ENCODE peak calls at places on chromosomes 3 and 15, in six cellular contexts. Y is PC-9, H is PC-3, R is neural progenitor cell, X is fibroblast of lung, T is HepG2. I is an unnamed sample.

GRCh38 chr15:79060175-79060574 is 30.4 kb downstream of the RASGRF1 start:
- DNase-seq in T (no peak), R (peak; percentile 24), X (no peak), H (no peak), Y (no peak), I (no peak)

GRCh38 chr3:23948761-23949160 is 3.7 kb downstream of the NR1D2 start:
- DNase-seq in T (no peak), Y (no peak), H (peak; percentile 32), R (no peak), X (no peak), I (peak; percentile 41)

GRCh38 chr3:169602482-169602881 is 61.0 kb downstream of the MECOM start:
- DNase-seq in R (no peak), T (no peak), X (no peak), Y (no peak), H (no peak), I (no peak)

GRCh38 chr3:158430968-158431367 is 140.0 kb upstream of the MLF1 start:
- DNase-seq in R (no peak), X (no peak), T (no peak), H (no peak), Y (no peak), I (no peak)

GRCh38 chr3:99700637-99701268 is 62.4 kb downstream of the COL8A1 start:
- DNase-seq in T (peak; percentile 8), X (peak; percentile 54), Y (no peak), H (no peak), R (no peak), I (peak; percentile 11)

GRCh38 chr3:56855856-56856538 is 54.2 kb upstream of the ARHGEF3 start:
- DNase-seq in T (peak; percentile 37), H (peak; percentile 46), X (no peak), R (peak; percentile 78), Y (no peak), I (no peak)

GRCh38 chr15:66069751-66070150 is 183.8 kb downstream of the MEGF11 start:
- DNase-seq in T (no peak), X (no peak), H (no peak), Y (no peak), R (no peak), I (no peak)

GRCh38 chr15:87527416-87527815 is 729.1 kb downstream of the NTRK3 start:
- DNase-seq in T (no peak), H (peak; percentile 60), X (no peak), R (no peak), Y (peak; percentile 58), I (peak; percentile 76)

GRCh38 chr15:72584006-72584405 is 70.5 kb upstream of the GOLGA6B start:
- DNase-seq in X (no peak), Y (no peak), R (peak; percentile 11), T (no peak), H (no peak), I (no peak)

GRCh38 chr3:131361464-131362421 is 19.8 kb upstream of the NUDT16 start:
- DNase-seq in Y (peak; percentile 88), R (peak; percentile 80), T (no peak), X (peak; percentile 51), H (peak; percentile 88), I (peak; percentile 65)

GRCh38 chr3:47515864-47516319 is 2.4 kb upstream of the ELP6 start:
- DNase-seq in X (no peak), Y (no peak), R (no peak), T (no peak), H (no peak), I (no peak)

GRCh38 chr3:76242886-76243753 is 457.8 kb upstream of the ZNF717 start:
- DNase-seq in H (no peak), X (no peak), R (peak; percentile 77), Y (no peak), T (no peak), I (no peak)

GRCh38 chr3:112799946-112800345 is 46.7 kb downstream of the CD200R1L start:
- DNase-seq in H (peak; percentile 79), Y (peak; percentile 80), X (no peak), T (no peak), R (no peak), I (no peak)

GRCh38 chr3:12662593-12663310 is 1.2 kb downstream of the RAF1 start:
- DNase-seq in T (no peak), H (peak; percentile 45), X (peak; percentile 45), Y (no peak), R (peak; percentile 74), I (peak; percentile 75)

GRCh38 chr3:53890726-53891499 is 746 bp downstream of the SELENOK start:
- DNase-seq in R (peak; percentile 63), T (peak; percentile 44), Y (no peak), X (no peak), H (peak; percentile 30), I (peak; percentile 52)

GRCh38 chr15:33341943-33342342 is 31.2 kb downstream of the RYR3 start:
- DNase-seq in Y (no peak), H (no peak), T (no peak), R (peak; percentile 13), X (no peak), I (no peak)

GRCh38 chr3:126885425-126885824 is 97.5 kb upstream of the PLXNA1 start:
- DNase-seq in Y (no peak), H (no peak), R (no peak), X (no peak), T (no peak), I (no peak)

GRCh38 chr15:98728107-98728810 is 79.9 kb downstream of the IGF1R start:
- DNase-seq in R (no peak), X (no peak), H (no peak), Y (no peak), T (no peak), I (no peak)
- H3K79me2 ChIP-seq in R (peaks cover 98% of the 10 kb centered on the region), X (peaks cover 59% of the 10 kb centered on the region), H (peaks cover 22% of the 10 kb centered on the region), Y (peaks cover 88% of the 10 kb centered on the region), T (peaks cover 95% of the 10 kb centered on the region), I (peaks cover 85% of the 10 kb centered on the region)

DNA sequence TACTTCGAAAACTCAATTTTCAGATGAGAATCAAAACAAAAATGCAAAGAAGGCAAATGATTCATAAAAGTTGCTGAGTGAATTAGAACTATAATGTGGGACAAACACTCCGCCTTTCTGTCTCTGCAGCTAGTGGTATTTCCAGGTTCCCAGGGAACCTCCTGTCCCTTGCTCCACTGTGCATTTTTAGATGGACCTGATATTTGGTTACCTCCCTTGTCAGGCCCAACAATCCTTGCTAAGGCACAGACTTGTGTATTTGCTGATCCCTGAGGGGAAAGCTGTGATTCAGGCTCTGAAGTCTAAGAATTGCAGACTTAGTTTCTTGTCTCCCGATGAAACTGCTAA is 162.7 kb downstream of the LPP start:
- DNase-seq in X (no peak), Y (no peak), T (no peak), H (no peak), R (no peak), I (no peak)
- H3K79me2 ChIP-seq in X (peaks cover 23% of the 10 kb centered on the region), Y (peaks cover 6% of the 10 kb centered on the region), T (peaks cover 25% of the 10 kb centered on the region), H (no peaks in the 10 kb centered on the region), R (no peaks in the 10 kb centered on the region), I (peaks cover 2% of the 10 kb centered on the region)

GRCh38 chr3:50633233-50633795 is 16.4 kb downstream of the MAPKAPK3 start:
- DNase-seq in H (no peak), Y (peak; percentile 62), R (no peak), T (no peak), X (no peak), I (no peak)

GRCh38 chr3:50635066-50635465 is 18.1 kb downstream of the MAPKAPK3 start:
- DNase-seq in R (no peak), T (no peak), Y (no peak), X (no peak), H (no peak), I (no peak)

GRCh38 chr3:50630916-50631315 is 14.0 kb downstream of the MAPKAPK3 start:
- DNase-seq in X (no peak), T (no peak), Y (no peak), H (peak; percentile 55), R (no peak), I (no peak)

GRCh38 chr3:50630394-50630793 is 13.4 kb downstream of the MAPKAPK3 start:
- DNase-seq in X (no peak), H (no peak), Y (no peak), R (no peak), T (no peak), I (no peak)

GRCh38 chr3:50632450-50632849 is 15.5 kb downstream of the MAPKAPK3 start:
- DNase-seq in Y (peak; percentile 81), T (no peak), X (no peak), H (peak; percentile 50), R (no peak), I (no peak)
- H3K79me2 ChIP-seq in Y (peaks cover 65% of the 10 kb centered on the region), T (no peaks in the 10 kb centered on the region), X (no peaks in the 10 kb centered on the region), H (peaks cover 98% of the 10 kb centered on the region), R (peaks cover 27% of the 10 kb centered on the region), I (peaks cover 90% of the 10 kb centered on the region)

GRCh38 chr15:41772720-41773331 is 1.5 kb upstream of the MAPKBP1 start:
- DNase-seq in T (peak; percentile 73), H (peak; percentile 84), R (peak; percentile 77), X (peak; percentile 81), Y (peak; percentile 46), I (peak; percentile 68)
- H3K79me2 ChIP-seq in T (peaks cover 3% of the 10 kb centered on the region), H (peaks cover 31% of the 10 kb centered on the region), R (peaks cover 9% of the 10 kb centered on the region), X (peaks cover 25% of the 10 kb centered on the region), Y (peaks cover 19% of the 10 kb centered on the region), I (peaks cover 32% of the 10 kb centered on the region)

DNA sequence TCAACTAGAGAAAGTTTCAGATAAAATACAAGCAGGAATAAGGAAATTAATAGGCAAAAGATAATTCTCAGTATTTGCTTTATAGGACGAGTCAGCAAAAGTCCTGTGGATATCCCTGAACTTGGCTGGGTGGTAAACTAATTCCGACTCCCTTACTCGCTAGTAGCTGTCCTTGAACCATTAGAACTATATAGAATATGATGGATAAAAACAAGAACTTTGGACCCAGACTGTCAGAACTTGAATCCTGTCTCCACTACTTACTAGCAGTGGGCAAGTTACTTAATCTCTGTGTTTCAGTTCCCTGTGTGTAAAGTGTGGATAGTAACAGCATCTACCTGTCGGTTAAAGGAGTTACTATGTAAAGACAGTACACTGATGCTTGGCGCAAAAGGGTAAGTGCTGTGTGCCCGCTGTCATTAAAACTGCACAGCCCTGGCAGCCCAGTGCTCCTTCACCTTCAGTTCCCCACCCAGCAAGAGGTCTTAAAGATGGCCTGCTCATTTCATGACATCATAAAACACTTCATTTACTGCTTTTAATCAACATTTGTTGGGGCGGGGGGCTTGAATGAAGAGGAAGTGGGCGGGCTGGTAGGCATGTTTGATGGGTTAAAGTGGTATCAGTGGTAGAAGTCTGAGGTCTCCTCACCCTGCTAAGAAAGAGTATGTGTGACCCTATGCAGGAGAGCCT is 7.3 kb downstream of the TPM1 start:
- DNase-seq in X (no peak), H (no peak), Y (no peak), T (peak; percentile 56), R (no peak), I (no peak)
- H3K79me2 ChIP-seq in X (peaks cover 75% of the 10 kb centered on the region), H (peaks cover 71% of the 10 kb centered on the region), Y (peaks cover 94% of the 10 kb centered on the region), T (peaks cover 55% of the 10 kb centered on the region), R (peaks cover 93% of the 10 kb centered on the region), I (peaks cover 91% of the 10 kb centered on the region)

DNA sequence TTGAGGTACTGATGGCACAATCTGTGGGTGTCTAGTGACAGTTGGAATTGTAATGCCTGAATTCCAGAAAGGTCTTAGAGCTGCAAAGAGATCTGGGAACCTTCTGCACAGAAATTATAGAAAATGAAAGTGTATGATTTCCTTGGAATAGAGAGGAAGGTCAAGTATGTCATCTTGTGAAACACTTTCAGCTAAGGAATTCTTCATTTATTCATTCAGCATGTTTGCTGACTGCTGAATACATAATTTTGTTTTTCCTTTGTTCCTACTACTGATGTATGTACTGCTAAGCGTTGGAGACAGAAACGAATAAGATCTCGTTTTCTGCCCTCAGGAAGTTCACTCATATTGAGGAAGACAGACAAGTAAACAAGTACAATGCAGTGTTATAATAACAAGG is 14.4 kb upstream of the IL20RB start:
- DNase-seq in R (no peak), Y (no peak), T (no peak), H (no peak), X (no peak), I (no peak)
- H3K79me2 ChIP-seq in R (peaks cover 36% of the 10 kb centered on the region), Y (peaks cover 40% of the 10 kb centered on the region), T (peaks cover 29% of the 10 kb centered on the region), H (peaks cover 20% of the 10 kb centered on the region), X (peaks cover 10% of the 10 kb centered on the region), I (peaks cover 84% of the 10 kb centered on the region)

I was measured in mammary epithelial cell.